ENCODE peak calls at places on chromosomes 3 and 15, in four cellular contexts. L is lower lobe of right lung; J is mucosa of descending colon; A is CD8-positive, alpha-beta memory T cell. D is an unnamed sample.

GRCh38 chr3:71513081-71513480 is 70.4 kb downstream of the FOXP1 start:
- DNase-seq in A (no peak), J (no peak), L (no peak), D (no peak)

GRCh38 chr3:186536883-186537553 is 7.2 kb downstream of the CRYGS start:
- DNase-seq in L (no peak), J (no peak), A (no peak), D (no peak)

GRCh38 chr15:49382394-49382793 is 40.6 kb upstream of the FGF7 start:
- DNase-seq in L (no peak), J (no peak), A (no peak), D (no peak)

GRCh38 chr15:35702946-35703495 is 157.1 kb upstream of the DPH6 start:
- DNase-seq in J (no peak), A (no peak), L (no peak), D (no peak)

GRCh38 chr15:37098468-37099320 is 1.7 kb downstream of the MEIS2 start:
- DNase-seq in A (no peak), L (no peak), J (no peak), D (no peak)

GRCh38 chr3:38121451-38121831 is 15.5 kb downstream of the ACAA1 start:
- DNase-seq in A (no peak), J (no peak), L (peak; percentile 42), D (no peak)

GRCh38 chr3:130838898-130839572 is 54.8 kb upstream of the ATP2C1 start:
- DNase-seq in J (no peak), A (no peak), L (no peak), D (no peak)

GRCh38 chr3:183265713-183266417 is 12.8 kb downstream of the B3GNT5 start:
- DNase-seq in J (peak; percentile 76), A (no peak), L (no peak), D (no peak)

GRCh38 chr3:34260266-34260990 is 462.0 kb downstream of the PDCD6IP start:
- DNase-seq in A (no peak), J (peak; percentile 89), L (peak; percentile 52), D (no peak)

GRCh38 chr3:160754371-160754854 is 1.6 kb upstream of the PPM1L start:
- DNase-seq in J (peak; percentile 48), A (peak; percentile 31), L (no peak), D (no peak)

GRCh38 chr15:98778960-98779359 is 130.6 kb downstream of the IGF1R start:
- DNase-seq in L (no peak), J (no peak), A (no peak), D (no peak)

GRCh38 chr3:55305714-55306485 is 181.2 kb downstream of the WNT5A start:
- DNase-seq in A (no peak), J (no peak), L (no peak), D (no peak)

GRCh38 chr3:54533856-54534255 is 394.0 kb downstream of the LRTM1 start:
- DNase-seq in A (no peak), J (no peak), L (no peak), D (no peak)

GRCh38 chr3:42743204-42743995 is 29.7 kb downstream of the CCDC13 start:
- DNase-seq in A (no peak), L (no peak), J (no peak), D (no peak)

GRCh38 chr15:63469190-63469589 is 35.2 kb upstream of the USP3 start:
- DNase-seq in L (no peak), A (no peak), J (no peak), D (no peak)

GRCh38 chr3:126858887-126859286 is 124.0 kb upstream of the PLXNA1 start:
- DNase-seq in L (no peak), J (no peak), A (no peak), D (no peak)

GRCh38 chr3:151318313-151318712 is 1.7 kb upstream of the GPR87 start:
- DNase-seq in J (no peak), L (no peak), A (no peak), D (no peak)

GRCh38 chr15:83210619-83211018 is 3.0 kb upstream of the HDGFL3 start:
- DNase-seq in L (no peak), A (no peak), J (no peak), D (no peak)

GRCh38 chr3:101615525-101615924 is 41.5 kb downstream of the PCNP start:
- DNase-seq in L (no peak), A (no peak), J (no peak), D (no peak)

GRCh38 chr3:55750525-55750924 is 263.4 kb upstream of the WNT5A start:
- DNase-seq in J (peak; percentile 14), A (no peak), L (peak; percentile 78), D (no peak)

GRCh38 chr3:120028271-120029047 is 65.8 kb downstream of the GSK3B start:
- DNase-seq in A (no peak), J (no peak), L (no peak), D (no peak)

GRCh38 chr3:193947636-193948035 is 188.3 kb upstream of the HES1 start:
- DNase-seq in A (no peak), J (no peak), L (no peak), D (no peak)

GRCh38 chr15:78072080-78072892 is 5.2 kb downstream of the TBC1D2B start:
- DNase-seq in J (peak; percentile 77), A (peak; percentile 65), L (no peak), D (no peak)

GRCh38 chr15:25053000-25053815 is 98.4 kb downstream of the SNRPN start:
- DNase-seq in A (no peak), J (no peak), L (peak; percentile 11), D (no peak)
- H3K9me3 ChIP-seq in A (peaks cover 86% of the 10 kb centered on the region), J (peaks cover 97% of the 10 kb centered on the region), L (peaks cover 96% of the 10 kb centered on the region), D (peaks cover 51% of the 10 kb centered on the region)

GRCh38 chr3:46829699-46830208 is 33.5 kb downstream of the MYL3 start:
- DNase-seq in J (no peak), L (no peak), A (no peak), D (no peak)

GRCh38 chr3:46821553-46821952 is 41.7 kb downstream of the MYL3 start:
- DNase-seq in L (no peak), A (no peak), J (no peak), D (no peak)

GRCh38 chr3:46825450-46825849 is 37.8 kb downstream of the MYL3 start:
- DNase-seq in A (no peak), J (no peak), L (no peak), D (no peak)

GRCh38 chr3:46820852-46821251 is 42.4 kb downstream of the MYL3 start:
- DNase-seq in L (no peak), A (no peak), J (no peak), D (no peak)

GRCh38 chr3:46824561-46824960 is 38.7 kb downstream of the MYL3 start:
- DNase-seq in J (no peak), L (no peak), A (no peak), D (no peak)
- H3K9me3 ChIP-seq in J (peaks cover 8% of the 10 kb centered on the region), L (no peaks in the 10 kb centered on the region), A (no peaks in the 10 kb centered on the region), D (no peaks in the 10 kb centered on the region)

DNA sequence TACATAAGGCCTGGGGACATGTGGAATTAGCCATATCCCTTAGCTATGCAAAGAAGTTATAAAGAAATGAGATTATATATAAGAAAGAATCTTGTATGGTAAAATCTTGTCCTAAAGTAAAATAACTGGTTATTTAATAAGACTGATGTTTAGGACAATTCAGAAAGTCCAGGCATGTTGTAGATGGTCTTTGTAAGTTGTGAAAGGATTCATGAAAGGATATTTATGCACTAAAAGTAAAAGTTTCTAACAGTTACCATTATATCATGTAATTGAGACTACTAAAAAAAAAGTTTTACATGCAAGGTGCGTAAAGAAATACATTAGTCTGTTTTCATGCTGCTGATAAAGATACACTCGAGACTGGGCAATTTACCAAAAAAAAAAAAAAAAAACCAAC is 146.3 kb downstream of the FMN1 start:
- DNase-seq in L (no peak), J (no peak), A (no peak), D (no peak)
- H3K9me3 ChIP-seq in L (peaks cover 5% of the 10 kb centered on the region), J (peaks cover 7% of the 10 kb centered on the region), A (no peaks in the 10 kb centered on the region), D (peaks cover 3% of the 10 kb centered on the region)

GRCh38 chr3:44729384-44729910 is at the start of gene ZNF501:
- DNase-seq in A (peak; percentile 74), J (peak; percentile 99), L (peak; percentile 97), D (peak; percentile 51)

DNA sequence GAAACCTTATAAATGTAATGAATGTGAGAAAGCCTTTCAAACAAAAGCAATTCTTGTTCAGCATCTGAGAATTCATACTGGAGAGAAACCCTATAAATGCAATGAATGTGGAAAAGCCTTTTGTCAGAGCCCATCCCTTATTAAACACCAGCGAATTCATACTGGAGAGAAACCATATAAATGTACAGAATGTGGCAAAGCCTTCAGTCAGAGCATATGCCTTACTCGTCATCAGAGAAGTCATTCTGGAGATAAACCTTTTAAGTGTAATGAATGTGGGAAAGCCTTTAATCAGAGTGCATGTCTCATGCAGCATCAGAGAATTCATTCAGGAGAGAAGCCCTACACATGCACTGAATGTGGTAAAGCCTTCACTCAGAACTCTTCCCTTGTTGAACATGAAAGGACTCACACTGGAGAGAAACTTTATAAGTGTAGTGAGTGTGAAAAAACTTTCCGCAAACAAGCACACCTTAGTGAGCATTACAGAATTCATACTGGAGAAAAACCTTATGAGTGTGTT is 5.3 kb downstream of the ZNF501 start:
- DNase-seq in A (no peak), J (no peak), L (no peak), D (no peak)
- H3K9me3 ChIP-seq in A (peaks cover 67% of the 10 kb centered on the region), J (peaks cover 96% of the 10 kb centered on the region), L (peaks cover 94% of the 10 kb centered on the region), D (peaks cover 37% of the 10 kb centered on the region)

DNA sequence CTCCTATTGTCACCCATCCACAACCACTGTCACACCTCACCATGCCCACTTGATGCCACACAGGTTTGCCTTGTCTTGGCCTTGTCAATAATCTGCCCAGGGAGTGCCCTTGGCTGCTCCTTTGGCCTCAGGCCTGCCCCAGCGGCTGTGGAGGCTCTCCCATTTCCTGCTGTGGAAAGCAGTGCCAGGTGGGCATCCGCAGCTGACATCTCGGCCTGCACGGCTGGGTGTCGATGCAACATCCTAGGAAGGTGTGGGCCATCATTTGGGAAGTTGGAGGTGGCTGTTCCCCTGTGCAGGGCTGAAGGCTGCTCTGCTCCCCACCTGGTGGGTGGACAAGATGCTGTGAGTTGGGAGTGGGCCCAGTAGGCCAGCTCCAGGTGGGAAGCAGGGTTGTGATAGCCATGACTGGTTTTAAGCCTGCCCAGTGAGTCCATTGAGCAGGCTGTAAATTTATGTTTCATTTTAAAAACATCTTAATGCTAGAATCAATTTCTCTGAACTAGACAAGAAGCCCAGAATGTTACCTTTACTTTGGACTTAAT is 12.5 kb downstream of the DNAH1 start:
- DNase-seq in A (no peak), J (no peak), L (no peak), D (no peak)
- H3K9me3 ChIP-seq in A (no peaks in the 10 kb centered on the region), J (no peaks in the 10 kb centered on the region), L (no peaks in the 10 kb centered on the region), D (no peaks in the 10 kb centered on the region)

GRCh38 chr15:25220834-25221233 is 218.0 kb downstream of the UBE3A start:
- DNase-seq in L (no peak), J (no peak), A (no peak), D (no peak)
- H3K9me3 ChIP-seq in L (peaks cover 13% of the 10 kb centered on the region), J (peaks cover 90% of the 10 kb centered on the region), A (no peaks in the 10 kb centered on the region), D (no peaks in the 10 kb centered on the region)

GRCh38 chr3:6568999-6569493 is 291.9 kb upstream of the GRM7 start:
- DNase-seq in L (no peak), J (no peak), A (no peak), D (no peak)
- H3K9me3 ChIP-seq in L (no peaks in the 10 kb centered on the region), J (no peaks in the 10 kb centered on the region), A (no peaks in the 10 kb centered on the region), D (no peaks in the 10 kb centered on the region)

GRCh38 chr3:30277494-30277893 is 328.9 kb upstream of the TGFBR2 start:
- DNase-seq in L (no peak), J (no peak), A (no peak), D (no peak)
- H3K9me3 ChIP-seq in L (no peaks in the 10 kb centered on the region), J (peaks cover 3% of the 10 kb centered on the region), A (no peaks in the 10 kb centered on the region), D (no peaks in the 10 kb centered on the region)

GRCh38 chr3:104575631-104576030 is 791.1 kb upstream of the ALCAM start:
- DNase-seq in J (no peak), L (no peak), A (no peak), D (no peak)

GRCh38 chr3:104582092-104582491 is 784.6 kb upstream of the ALCAM start:
- DNase-seq in A (no peak), J (no peak), L (no peak), D (no peak)

GRCh38 chr3:104578558-104578957 is 788.2 kb upstream of the ALCAM start:
- DNase-seq in J (no peak), L (no peak), A (no peak), D (no peak)
- H3K9me3 ChIP-seq in J (peaks cover 35% of the 10 kb centered on the region), L (peaks cover 17% of the 10 kb centered on the region), A (peaks cover 16% of the 10 kb centered on the region), D (no peaks in the 10 kb centered on the region)